ENCODE peak calls at places on chromosomes 13 and 19, in five cellular contexts. S is heart left ventricle; E is A549; N is CD4-positive, alpha-beta T cell; D is AG04450. P is an unnamed sample. For H3K9me3, the result is how much of the 10 kb centered on the place peaks cover.

GRCh38 chr19:6769006-6769637 is 1.9 kb upstream of the SH2D3A start:
- DNase-seq in D (no peak), N (no peak), E (peak), S (no peak), P (no peak)

GRCh38 chr13:30848332-30849027 is 57.6 kb upstream of the MEDAG start:
- DNase-seq in D (no peak), S (no peak), E (no peak), N (no peak), P (no peak)

GRCh38 chr13:60431108-60431700 is 34.2 kb downstream of the TDRD3 start:
- DNase-seq in D (peak), E (peak), S (no peak), N (no peak), P (no peak)

GRCh38 chr13:101416181-101417042 is at the start of gene NALCN:
- DNase-seq in E (peak), S (peak), N (no peak), D (no peak), P (no peak)

GRCh38 chr19:35027851-35028599 is 2.2 kb upstream of the SCN1B start:
- DNase-seq in E (peak), N (no peak), S (no peak), D (no peak), P (no peak)

GRCh38 chr13:27130223-27131015 is 41.2 kb downstream of the USP12 start:
- DNase-seq in N (no peak), E (no peak), D (no peak), S (no peak), P (no peak)

GRCh38 chr19:17303167-17303939 is at the start of gene ABHD8:
- DNase-seq in E (peak), D (peak), S (peak), N (peak), P (peak)

GRCh38 chr13:97261254-97262015 is 39.3 kb downstream of the MBNL2 start:
- DNase-seq in E (no peak), D (no peak), S (no peak), N (no peak), P (no peak)

GRCh38 chr13:40381935-40382764 is 284.3 kb downstream of the FOXO1 start:
- DNase-seq in E (no peak), S (no peak), D (no peak), N (no peak), P (no peak)

GRCh38 chr13:65336916-65337315 is 1893.2 kb downstream of the PCDH9 start:
- DNase-seq in S (no peak), N (no peak), D (peak), E (no peak), P (no peak)

GRCh38 chr13:44955421-44955820 is 33.9 kb downstream of the NUFIP1 start:
- DNase-seq in E (no peak), D (no peak), S (no peak), N (no peak), P (no peak)

GRCh38 chr13:41603917-41604316 is 146.6 kb downstream of the RGCC start:
- DNase-seq in S (no peak), N (no peak), E (peak), D (no peak), P (no peak)

GRCh38 chr19:42071247-42071646 is 1.2 kb upstream of the GRIK5 start:
- DNase-seq in D (no peak), S (peak), N (no peak), E (no peak), P (no peak)

GRCh38 chr13:43911871-43912270 is 32.2 kb downstream of the LACC1 start:
- DNase-seq in E (no peak), D (no peak), N (no peak), S (no peak), P (no peak)

GRCh38 chr13:110230661-110231347 is 76.2 kb downstream of the COL4A1 start:
- DNase-seq in E (no peak), D (no peak), N (no peak), S (no peak), P (no peak)

GRCh38 chr19:40365613-40366401 is 17.3 kb downstream of the PLD3 start:
- DNase-seq in S (peak), D (peak), E (peak), N (no peak), P (no peak)

GRCh38 chr19:996051-996838 is 4.0 kb upstream of the GRIN3B start:
- DNase-seq in D (no peak), S (no peak), N (peak), E (peak), P (peak)

GRCh38 chr19:4077800-4078683 is 11.3 kb upstream of the ZBTB7A start:
- DNase-seq in E (no peak), D (no peak), S (peak), N (no peak), P (no peak)

GRCh38 chr19:4059493-4059880 is 7.2 kb downstream of the ZBTB7A start:
- DNase-seq in E (no peak), S (no peak), D (no peak), N (no peak), P (no peak)

GRCh38 chr19:43848821-43849220 is 21.7 kb downstream of the ZNF283 start:
- DNase-seq in N (no peak), D (no peak), S (no peak), E (no peak), P (no peak)
- H3K9me3 ChIP-seq in N (half or more), D (under half), S (half or more), E (half or more), P (under half)

GRCh38 chr19:12077375-12077774 is 12.8 kb downstream of the ZNF844 start:
- DNase-seq in N (no peak), S (no peak), E (no peak), D (no peak), P (no peak)

GRCh38 chr19:12075538-12076139 is 11.1 kb downstream of the ZNF844 start:
- DNase-seq in S (no peak), E (no peak), D (no peak), N (no peak), P (no peak)
- H3K9me3 ChIP-seq in S (half or more), E (under half), D (half or more), N (half or more), P (under half)

GRCh38 chr13:113821847-113822246 is 42.0 kb downstream of the GAS6 start:
- DNase-seq in E (no peak), S (peak), N (no peak), D (no peak), P (no peak)

GRCh38 chr13:113818700-113819295 is 45.1 kb downstream of the GAS6 start:
- DNase-seq in S (peak), E (no peak), D (no peak), N (no peak), P (no peak)

GRCh38 chr13:113819341-113819730 is 44.5 kb downstream of the GAS6 start:
- DNase-seq in S (peak), N (no peak), E (no peak), D (no peak), P (no peak)

GRCh38 chr13:113820813-113821651 is 42.8 kb downstream of the GAS6 start:
- DNase-seq in E (peak), S (peak), D (peak), N (no peak), P (no peak)

GRCh38 chr13:113819731-113820715 is 43.9 kb downstream of the GAS6 start:
- DNase-seq in N (no peak), S (peak), D (no peak), E (no peak), P (no peak)
- H3K9me3 ChIP-seq in N (under half), S (under half), D (under half), E (under half), P (under half)

GRCh38 chr19:12545267-12545666 is 6.0 kb downstream of the ZNF564 start:
- DNase-seq in N (no peak), E (no peak), S (no peak), D (no peak), P (no peak)
- H3K9me3 ChIP-seq in N (under half), E (half or more), S (under half), D (half or more), P (under half)

DNA sequence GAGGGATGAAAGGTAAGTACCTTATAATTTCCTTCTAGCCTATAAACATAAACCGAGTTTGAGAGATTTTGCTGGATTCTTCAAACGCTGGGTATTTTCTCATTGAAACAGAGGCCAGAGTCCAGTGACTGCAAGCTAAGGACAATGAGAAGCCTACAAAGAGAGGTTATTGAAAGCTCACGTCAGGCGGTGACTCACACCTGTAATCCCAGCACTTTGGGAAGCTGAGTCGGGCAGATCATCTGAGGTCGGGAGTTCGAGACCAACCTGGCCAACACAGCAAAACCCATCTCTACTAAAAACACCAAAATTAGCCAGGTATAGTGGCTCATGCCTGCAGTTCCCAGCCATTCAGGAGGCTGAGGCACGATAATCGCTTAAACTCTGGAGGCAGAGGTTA is 15.0 kb upstream of the ZNF69 start:
- DNase-seq in E (no peak), D (no peak), S (no peak), N (no peak), P (no peak)
- H3K9me3 ChIP-seq in E (under half), D (under half), S (under half), N (under half), P (under half)

DNA sequence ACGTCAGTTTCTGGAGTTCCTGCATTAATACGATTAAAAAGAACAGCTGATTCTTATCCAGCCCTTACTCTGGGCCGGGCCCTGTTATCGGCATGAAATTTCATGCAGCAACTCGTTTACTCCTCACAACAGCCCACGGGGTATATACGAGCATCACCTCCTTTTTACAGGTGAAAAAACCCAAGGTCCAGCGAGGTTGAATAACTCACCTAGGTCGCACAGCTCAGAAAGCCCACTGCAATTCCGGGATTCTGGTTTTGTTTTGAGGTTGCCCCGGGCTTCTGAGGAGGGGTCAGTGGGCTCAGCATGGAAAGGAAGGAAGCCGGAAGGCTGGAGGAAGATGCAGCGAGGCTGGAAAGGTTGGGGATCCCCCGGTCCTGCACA is 577 bp upstream of the ACP7 start:
- DNase-seq in E (no peak), S (no peak), N (no peak), D (no peak), P (no peak)
- H3K9me3 ChIP-seq in E (under half), S (under half), N (under half), D (under half), P (under half)

DNA sequence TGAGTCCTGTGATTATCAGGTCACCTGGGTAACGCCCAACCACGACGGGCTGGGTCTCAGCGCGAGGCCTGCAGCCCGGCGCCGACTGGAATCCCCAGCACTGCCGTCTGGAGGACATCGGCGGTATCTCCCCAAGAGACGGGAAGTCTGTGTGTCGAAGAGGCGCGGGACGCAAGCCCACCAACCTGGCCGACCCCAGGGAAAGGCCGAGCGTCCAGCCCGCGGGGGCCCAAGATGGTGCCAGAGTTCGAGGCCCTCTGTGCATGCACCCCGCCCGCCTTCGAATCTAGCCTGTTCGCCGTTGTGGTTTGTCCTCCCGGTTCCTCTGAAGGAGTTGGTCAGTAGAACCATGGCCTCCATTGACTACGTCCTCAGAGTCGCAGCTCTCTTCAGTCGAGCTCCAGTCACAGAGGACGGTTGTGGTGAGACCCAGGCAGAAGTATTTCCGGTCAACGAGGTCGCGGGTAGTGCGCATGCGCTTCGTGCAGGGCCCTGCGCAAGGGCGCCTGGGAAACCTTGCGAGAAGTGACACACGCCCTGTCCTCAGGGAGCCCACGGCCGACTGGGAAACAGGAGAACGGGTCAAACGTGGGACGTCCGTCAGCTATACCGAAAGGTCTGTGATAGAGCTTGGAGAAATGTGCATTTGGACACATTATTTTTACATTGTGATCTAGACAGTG is 24.1 kb upstream of the PEG3 start:
- DNase-seq in E (no peak), D (no peak), S (no peak), N (no peak), P (no peak)
- H3K9me3 ChIP-seq in E (half or more), D (under half), S (under half), N (under half), P (under half)

GRCh38 chr19:23823952-23824389 is 65.3 kb upstream of the ZNF681 start:
- DNase-seq in S (no peak), E (peak), D (no peak), N (no peak), P (no peak)

GRCh38 chr19:23817519-23817918 is 58.8 kb upstream of the ZNF681 start:
- DNase-seq in E (peak), S (no peak), N (peak), D (no peak), P (no peak)

DNA sequence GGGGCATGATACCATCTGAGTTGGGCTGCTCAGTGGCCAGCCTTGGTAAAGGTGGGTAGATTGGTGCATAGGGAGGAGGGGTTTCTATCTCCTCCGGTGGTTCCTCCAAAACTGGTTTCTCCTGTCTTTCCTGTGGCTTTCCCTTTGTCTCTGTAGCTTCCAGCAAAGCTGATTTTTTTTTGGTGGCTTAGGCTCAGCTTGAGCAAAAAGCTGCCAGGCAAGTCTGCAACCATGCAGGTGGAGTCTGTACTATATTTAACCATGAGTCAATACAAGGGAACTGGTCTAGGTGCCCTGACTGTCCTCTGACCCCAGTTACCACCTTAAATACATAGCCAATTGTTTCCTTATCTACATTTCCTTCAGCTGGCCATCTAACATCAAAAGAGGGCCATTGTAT is 64.0 kb upstream of the ZNF681 start:
- DNase-seq in N (no peak), S (no peak), D (no peak), E (no peak), P (no peak)
- H3K9me3 ChIP-seq in N (under half), S (under half), D (under half), E (half or more), P (under half)

DNA sequence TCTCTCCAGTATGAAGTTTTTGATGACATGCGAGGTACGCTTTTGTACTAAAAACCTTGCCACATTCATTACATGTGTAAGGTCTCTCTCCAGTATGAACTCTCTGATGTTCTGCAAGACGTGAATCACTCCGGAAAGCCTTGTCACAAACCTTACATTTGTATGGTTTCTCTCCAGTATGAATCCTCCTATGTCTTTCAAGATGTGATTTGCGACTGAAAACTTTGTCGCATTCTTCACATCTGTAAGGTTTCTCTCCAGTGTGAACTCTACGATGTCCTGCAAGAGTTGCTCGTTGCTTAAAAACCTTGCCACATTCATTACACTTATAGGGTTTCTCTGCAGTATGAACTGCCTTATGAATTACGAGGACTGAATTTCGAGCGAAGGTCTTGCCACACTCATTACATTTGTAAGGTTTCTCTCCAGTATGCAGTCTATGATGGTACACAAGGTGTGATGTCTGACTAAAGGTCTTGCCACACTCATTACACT is 16.5 kb downstream of the ZNF320 start:
- DNase-seq in N (no peak), S (no peak), E (no peak), D (no peak), P (no peak)
- H3K9me3 ChIP-seq in N (half or more), S (under half), E (half or more), D (half or more), P (under half)

GRCh38 chr19:29173896-29174295 is 39.1 kb downstream of the UQCRFS1 start:
- DNase-seq in N (no peak), E (no peak), D (no peak), S (no peak), P (no peak)
- H3K9me3 ChIP-seq in N (half or more), E (under half), D (under half), S (under half), P (under half)

P was measured in T-helper 17 cell.